ENCODE peak calls at places on chromosome 20, in five cellular contexts. P, L, N, E and S are unnamed samples.

GRCh38 chr20:45254867-45255266 is 503 bp upstream of the SLPI start:
- DNase-seq in P (no peak), L (no peak), N (no peak), E (no peak), S (no peak)

GRCh38 chr20:17971571-17972013 is 2.8 kb downstream of the MGME1 start:
- DNase-seq in P (no peak), L (no peak), N (peak; percentile 75), E (no peak), S (peak; percentile 54)

GRCh38 chr20:52422574-52423463 is 231.2 kb upstream of the ZFP64 start:
- DNase-seq in P (no peak), L (no peak), N (no peak), E (no peak), S (no peak)

GRCh38 chr20:4546342-4546741 is 175.4 kb upstream of the PRND start:
- DNase-seq in P (no peak), L (no peak), N (peak; percentile 54), E (no peak), S (peak; percentile 59)

GRCh38 chr20:39799366-39799965 is 837.3 kb downstream of the DHX35 start:
- DNase-seq in P (no peak), L (no peak), N (no peak), E (no peak), S (no peak)

GRCh38 chr20:32495949-32496348 is 89.2 kb downstream of the NOL4L start:
- DNase-seq in P (no peak), L (no peak), N (peak; percentile 0), E (no peak), S (peak; percentile 17)

GRCh38 chr20:62707981-62708521 is 585 bp upstream of the NTSR1 start:
- DNase-seq in P (no peak), L (no peak), N (peak; percentile 48), E (peak; percentile 30), S (peak; percentile 96)

GRCh38 chr20:49147269-49147668 is 40.9 kb downstream of the STAU1 start:
- DNase-seq in P (no peak), L (no peak), N (no peak), E (no peak), S (no peak)

GRCh38 chr20:38152175-38153010 is 12.7 kb downstream of the TGM2 start:
- DNase-seq in P (no peak), L (no peak), N (no peak), E (peak; percentile 27), S (no peak)